ENCODE peak calls at places on chromosome 12, in ten cellular contexts. K is renal cortical epithelial cell; A is activated T-helper 1 cell treated with anti-CD3 and anti-CD28 coated beads, Interleukin-12 subunit alpha, Interleukin-12 subunit beta, Interleukin-2, Interleukin-4 antibody, amounts not matched to agents 30 ng/mL and 10 ng/mL and 1 ng/mL, durations not matched to agents 14 hours and 24 hours and 36 hours; F is kidney; M is K562; X is epithelial cell of prostate; P is HCEC 1CT; H is HCT116; Q is activated CD4-positive, alpha-beta T cell treated with anti-CD3 and anti-CD28 coated beads, Interleukin-2, amount 50 U/mL, for 1 hour; G is IMR-90. B is an unnamed sample.

GRCh38 chr12:26845057-26845666 is 12.2 kb upstream of the ITPR2 start:
- DNase-seq in M (no peak), K (peak), G (peak), P (peak), Q (peak), F (peak), X (no peak), A (no peak), H (peak), B (no peak)

GRCh38 chr12:6226002-6226700 is 26.0 kb downstream of the CD9 start:
- DNase-seq in G (peak), K (peak), P (no peak), M (no peak), Q (no peak), X (peak), A (no peak), F (no peak), H (no peak), B (no peak)

GRCh38 chr12:24062642-24063245 is 113.3 kb upstream of the SOX5 start:
- DNase-seq in A (no peak), K (no peak), F (no peak), Q (no peak), M (no peak), G (no peak), P (peak), X (no peak), H (no peak), B (no peak)

GRCh38 chr12:66573605-66574004 is 105.3 kb downstream of the GRIP1 start:
- DNase-seq in F (peak), M (no peak), X (no peak), G (no peak), H (no peak), P (no peak), K (no peak), A (no peak), Q (no peak), B (no peak)

GRCh38 chr12:130611026-130611905 is 104.8 kb downstream of the RIMBP2 start:
- DNase-seq in H (no peak), A (no peak), G (no peak), K (no peak), F (no peak), P (no peak), Q (no peak), X (no peak), M (no peak), B (no peak)

GRCh38 chr12:116612436-116612835 is 53.3 kb downstream of the MAP1LC3B2 start:
- DNase-seq in K (no peak), X (no peak), Q (no peak), H (no peak), M (no peak), A (no peak), P (no peak), F (no peak), G (no peak), B (no peak)

GRCh38 chr12:15278816-15279658 is 43.3 kb upstream of the PTPRO start:
- DNase-seq in Q (no peak), A (no peak), X (peak), G (peak), P (peak), H (no peak), M (no peak), K (peak), F (peak), B (no peak)

GRCh38 chr12:91053951-91054715 is 3.7 kb downstream of the KERA start:
- DNase-seq in M (no peak), H (no peak), F (no peak), Q (no peak), G (peak), A (no peak), X (no peak), P (peak), K (peak), B (no peak)

GRCh38 chr12:28857327-28857726 is 291.8 kb upstream of the FAR2 start:
- DNase-seq in X (no peak), H (no peak), A (no peak), Q (no peak), P (no peak), M (no peak), K (no peak), G (no peak), F (no peak), B (no peak)

GRCh38 chr12:530308-530707 is 70.6 kb downstream of the B4GALNT3 start:
- DNase-seq in K (peak), A (no peak), G (no peak), M (no peak), H (no peak), F (peak), P (peak), X (peak), Q (no peak), B (no peak)

GRCh38 chr12:205026-205425 is 8.9 kb downstream of the SLC6A12 start:
- DNase-seq in A (no peak), X (no peak), H (no peak), P (no peak), M (no peak), G (no peak), K (no peak), F (peak), Q (no peak), B (no peak)

GRCh38 chr12:77642246-77642645 is 188.4 kb upstream of the NAV3 start:
- DNase-seq in A (no peak), M (no peak), F (no peak), Q (no peak), X (no peak), K (no peak), G (no peak), P (no peak), H (no peak), B (no peak)

GRCh38 chr12:45458854-45459807 is 243.2 kb downstream of the ANO6 start:
- DNase-seq in A (no peak), M (no peak), Q (no peak), F (no peak), P (peak), G (peak), K (no peak), X (no peak), H (no peak), B (no peak)

GRCh38 chr12:27922591-27923139 is 49.9 kb downstream of the PTHLH start:
- DNase-seq in A (no peak), G (peak), Q (no peak), P (peak), M (no peak), X (peak), F (no peak), H (no peak), K (peak), B (no peak)